ENCODE peak calls at places on chromosome 19, in nine cellular contexts. L, M, D, B, G, X, O, F and Q are unnamed samples.

GRCh38 chr19:37981785-37982475 is 74.9 kb downstream of the SIPA1L3 start:
- DNase-seq in X (peak), O (no peak), L (no peak), M (no peak), G (no peak), F (peak), D (no peak), B (no peak), Q (no peak)

GRCh38 chr19:46704379-46705076 is 12.4 kb downstream of the PRKD2 start:
- DNase-seq in B (peak), O (no peak), D (peak), F (peak), X (no peak), M (peak), L (peak), G (peak), Q (peak)

GRCh38 chr19:45403781-45404556 is 900 bp downstream of the PPP1R13L start:
- DNase-seq in L (peak), M (peak), G (peak), B (no peak), D (peak), O (peak), F (peak), X (no peak), Q (no peak)

GRCh38 chr19:29263305-29264080 is 50.5 kb upstream of the UQCRFS1 start:
- DNase-seq in G (peak), B (peak), X (no peak), D (peak), L (peak), M (peak), F (no peak), O (no peak), Q (peak)

GRCh38 chr19:30255783-30256509 is 116.2 kb upstream of the ZNF536 start:
- DNase-seq in D (peak), F (no peak), G (no peak), X (no peak), L (no peak), M (no peak), B (no peak), O (no peak), Q (no peak)

GRCh38 chr19:14149509-14149994 is 13.2 kb upstream of the ASF1B start:
- DNase-seq in X (peak), F (peak), O (no peak), G (peak), D (no peak), L (no peak), M (no peak), B (peak), Q (no peak)

GRCh38 chr19:8089664-8090601 is 37.4 kb downstream of the CCL25 start:
- DNase-seq in B (no peak), G (no peak), O (no peak), D (no peak), F (no peak), X (no peak), L (no peak), M (no peak), Q (no peak)

GRCh38 chr19:34259367-34259865 is 5.1 kb downstream of the GARRE1 start:
- DNase-seq in M (no peak), G (no peak), D (no peak), F (no peak), L (no peak), O (no peak), B (no peak), X (peak), Q (no peak)

GRCh38 chr19:33473644-33474305 is 47.8 kb downstream of the PEPD start:
- DNase-seq in G (peak), X (peak), O (no peak), F (no peak), M (peak), L (peak), B (no peak), D (no peak), Q (peak)

GRCh38 chr19:49690656-49691242 is at the start of gene CPT1C:
- DNase-seq in D (peak), O (peak), X (peak), G (peak), L (peak), M (peak), B (peak), F (peak), Q (no peak)

GRCh38 chr19:47112166-47112663 is 1.4 kb downstream of the ZC3H4 start:
- DNase-seq in L (peak), M (peak), X (peak), F (peak), D (peak), B (peak), G (peak), O (peak), Q (peak)

GRCh38 chr19:47681388-47681787 is 31.8 kb upstream of the EHD2 start:
- DNase-seq in D (no peak), X (no peak), O (no peak), F (no peak), M (no peak), G (no peak), B (no peak), L (no peak), Q (no peak)

GRCh38 chr19:13155472-13156284 is 5.5 kb downstream of the IER2 start:
- DNase-seq in G (peak), B (peak), X (peak), D (peak), M (peak), O (peak), L (peak), F (peak), Q (peak)

GRCh38 chr19:49746206-49746958 is 16.7 kb downstream of the TSKS start:
- DNase-seq in B (no peak), F (no peak), D (no peak), G (peak), L (peak), M (no peak), O (no peak), X (peak), Q (no peak)

GRCh38 chr19:6718741-6719539 is 1.5 kb downstream of the C3 start:
- DNase-seq in B (no peak), M (no peak), D (no peak), G (peak), L (peak), F (no peak), O (no peak), X (no peak), Q (no peak)

GRCh38 chr19:58332697-58333096 is 5.9 kb downstream of the ZSCAN22 start:
- DNase-seq in B (no peak), O (no peak), D (no peak), X (no peak), F (no peak), L (no peak), G (no peak), M (no peak), Q (no peak)

GRCh38 chr19:31350693-31351211 is 1.5 kb upstream of the TSHZ3 start:
- DNase-seq in B (no peak), D (peak), O (no peak), F (no peak), G (peak), M (peak), X (peak), L (no peak), Q (peak)

GRCh38 chr19:6686628-6686975 is 16.6 kb upstream of the TNFSF14 start:
- DNase-seq in F (no peak), M (no peak), B (no peak), L (no peak), G (no peak), O (no peak), X (no peak), D (no peak), Q (no peak)

GRCh38 chr19:40216013-40216776 is 2.0 kb downstream of the TTC9B start:
- DNase-seq in M (no peak), G (no peak), F (no peak), B (no peak), L (no peak), O (no peak), X (no peak), D (no peak), Q (no peak)

GRCh38 chr19:40147693-40148347 is 43.4 kb upstream of the MAP3K10 start:
- DNase-seq in G (peak), F (no peak), O (no peak), X (peak), M (peak), L (peak), D (no peak), B (no peak), Q (peak)

GRCh38 chr19:5472303-5472702 is 17.1 kb downstream of the ZNRF4 start:
- DNase-seq in G (no peak), D (no peak), L (no peak), M (no peak), X (no peak), O (no peak), B (no peak), F (no peak), Q (no peak)

GRCh38 chr19:19461671-19462622 is 53.4 kb downstream of the TSSK6 start:
- DNase-seq in X (peak), D (peak), B (no peak), G (peak), M (no peak), F (peak), O (peak), L (no peak), Q (no peak)